ENCODE peak calls at places on chromosomes 16 and 17, in four cellular contexts. One of them, this sample, is unnamed.

GRCh38 chr17:48997827-48998556 is 807 bp downstream of the IGF2BP1 start:
- DNase-seq in left lung: no peak
- DNase-seq in tibial nerve: no peak
- DNase-seq in cardiac muscle cell: no peak
- DNase-seq in this sample: no peak

GRCh38 chr17:64393000-64393402 is 2.3 kb upstream of the PECAM1 start:
- DNase-seq in cardiac muscle cell: no peak
- DNase-seq in tibial nerve: no peak
- DNase-seq in left lung: no peak
- DNase-seq in this sample: no peak

GRCh38 chr17:21279198-21279535 is 5.3 kb upstream of the MAP2K3 start:
- DNase-seq in tibial nerve: no peak
- DNase-seq in cardiac muscle cell: no peak
- DNase-seq in left lung: no peak
- DNase-seq in this sample: no peak

GRCh38 chr17:43003542-43004172 is 2.9 kb upstream of the IFI35 start:
- DNase-seq in tibial nerve: no peak
- DNase-seq in left lung: no peak
- DNase-seq in cardiac muscle cell: no peak
- DNase-seq in this sample: no peak

GRCh38 chr17:13395872-13396271 is 205.9 kb downstream of the HS3ST3A1 start:
- DNase-seq in left lung: no peak
- DNase-seq in tibial nerve: no peak
- DNase-seq in cardiac muscle cell: no peak
- DNase-seq in this sample: no peak

GRCh38 chr16:46889942-46890300 is 5.8 kb downstream of the GPT2 start:
- DNase-seq in cardiac muscle cell: no peak
- DNase-seq in tibial nerve: no peak
- DNase-seq in left lung: no peak
- DNase-seq in this sample: no peak

GRCh38 chr17:19237389-19238166 is 412 bp downstream of the EPN2 start:
- DNase-seq in cardiac muscle cell: peak; percentile 52
- DNase-seq in tibial nerve: peak; percentile 17
- DNase-seq in left lung: peak; percentile 79
- DNase-seq in this sample: no peak

GRCh38 chr16:87538594-87538993 is 45.8 kb upstream of the ZCCHC14 start:
- DNase-seq in left lung: no peak
- DNase-seq in cardiac muscle cell: no peak
- DNase-seq in tibial nerve: no peak
- DNase-seq in this sample: no peak

GRCh38 chr16:66133641-66134402 is 232.7 kb upstream of the CDH5 start:
- DNase-seq in tibial nerve: no peak
- DNase-seq in cardiac muscle cell: no peak
- DNase-seq in left lung: no peak
- DNase-seq in this sample: no peak

GRCh38 chr17:50034504-50035364 is 21.2 kb upstream of the ITGA3 start:
- DNase-seq in tibial nerve: peak; percentile 3
- DNase-seq in cardiac muscle cell: no peak
- DNase-seq in left lung: peak; percentile 85
- DNase-seq in this sample: no peak

GRCh38 chr17:80029235-80029974 is 6.3 kb downstream of the TBC1D16 start:
- DNase-seq in tibial nerve: peak; percentile 89
- DNase-seq in cardiac muscle cell: no peak
- DNase-seq in left lung: no peak
- DNase-seq in this sample: no peak

GRCh38 chr17:40103082-40103741 is 2.8 kb upstream of the NR1D1 start:
- DNase-seq in left lung: no peak
- DNase-seq in cardiac muscle cell: no peak
- DNase-seq in tibial nerve: no peak
- DNase-seq in this sample: no peak

GRCh38 chr17:29032798-29033197 is 10.1 kb upstream of the PIPOX start:
- DNase-seq in left lung: no peak
- DNase-seq in cardiac muscle cell: no peak
- DNase-seq in tibial nerve: no peak
- DNase-seq in this sample: no peak
- H3K27me3 ChIP-seq in left lung: peaks cover 6% of the 10 kb centered on the region
- H3K27me3 ChIP-seq in cardiac muscle cell: no peaks in the 10 kb centered on the region
- H3K27me3 ChIP-seq in tibial nerve: no peaks in the 10 kb centered on the region
- H3K27me3 ChIP-seq in this sample: no peaks in the 10 kb centered on the region

GRCh38 chr17:61402073-61402541 is 2.5 kb downstream of the TBX2 start:
- DNase-seq in left lung: peak; percentile 39
- DNase-seq in cardiac muscle cell: no peak
- DNase-seq in tibial nerve: no peak
- DNase-seq in this sample: no peak
- H3K27me3 ChIP-seq in left lung: peaks cover 65% of the 10 kb centered on the region
- H3K27me3 ChIP-seq in cardiac muscle cell: peaks cover 51% of the 10 kb centered on the region
- H3K27me3 ChIP-seq in tibial nerve: peaks cover 3% of the 10 kb centered on the region
- H3K27me3 ChIP-seq in this sample: peaks cover 92% of the 10 kb centered on the region

GRCh38 chr17:76873856-76874255 is 5.7 kb downstream of the MGAT5B start:
- DNase-seq in cardiac muscle cell: no peak
- DNase-seq in left lung: no peak
- DNase-seq in tibial nerve: no peak
- DNase-seq in this sample: no peak
- H3K27me3 ChIP-seq in cardiac muscle cell: peaks cover 29% of the 10 kb centered on the region
- H3K27me3 ChIP-seq in left lung: peaks cover 23% of the 10 kb centered on the region
- H3K27me3 ChIP-seq in tibial nerve: no peaks in the 10 kb centered on the region
- H3K27me3 ChIP-seq in this sample: peaks cover 3% of the 10 kb centered on the region

DNA sequence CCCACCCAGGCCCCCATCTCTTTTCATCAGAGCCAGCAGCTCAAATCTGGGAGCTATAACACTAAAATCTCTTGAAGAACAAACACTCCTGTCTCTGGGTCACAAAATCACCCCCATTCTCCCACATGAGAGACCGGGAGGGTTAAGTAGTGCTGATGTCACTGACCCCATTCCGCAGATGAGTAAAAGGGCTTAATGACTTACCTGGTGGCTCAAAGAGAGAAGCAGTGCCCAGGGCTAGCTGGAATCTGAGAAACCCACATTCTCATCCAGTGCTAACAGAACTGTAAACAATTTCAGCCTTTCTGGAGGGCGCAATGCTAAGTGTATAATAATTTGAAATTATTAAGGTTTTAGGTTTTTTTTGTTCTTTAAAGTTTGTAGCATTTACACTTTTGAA is 26.3 kb upstream of the LHX1 start:
- DNase-seq in tibial nerve: no peak
- DNase-seq in left lung: no peak
- DNase-seq in cardiac muscle cell: no peak
- DNase-seq in this sample: no peak
- H3K27me3 ChIP-seq in tibial nerve: no peaks in the 10 kb centered on the region
- H3K27me3 ChIP-seq in left lung: peaks cover 5% of the 10 kb centered on the region
- H3K27me3 ChIP-seq in cardiac muscle cell: no peaks in the 10 kb centered on the region
- H3K27me3 ChIP-seq in this sample: no peaks in the 10 kb centered on the region

This sample was measured in iPS DF 6.9.